ENCODE peak calls at places on chromosomes 2 and 18, in nine cellular contexts. One of them, this sample, is unnamed.

GRCh38 chr2:201152999-201153398 is 29.9 kb upstream of the CASP10 start:
- DNase-seq in HCT116: no peak
- DNase-seq in mammary epithelial cell: no peak
- DNase-seq in fibroblast of lung: no peak
- DNase-seq in HepG2: no peak
- DNase-seq in H1: no peak
- DNase-seq in endothelial cell of umbilical vein: no peak
- DNase-seq in PC-3: no peak
- DNase-seq in neural progenitor cell: no peak
- DNase-seq in this sample: no peak

GRCh38 chr2:98399112-98399511 is 45.5 kb upstream of the INPP4A start:
- DNase-seq in HepG2: no peak
- DNase-seq in fibroblast of lung: no peak
- DNase-seq in H1: no peak
- DNase-seq in PC-3: no peak
- DNase-seq in mammary epithelial cell: no peak
- DNase-seq in HCT116: no peak
- DNase-seq in endothelial cell of umbilical vein: no peak
- DNase-seq in neural progenitor cell: no peak
- DNase-seq in this sample: no peak

GRCh38 chr18:48796491-48797205 is 154.1 kb downstream of the SMAD7 start:
- DNase-seq in endothelial cell of umbilical vein: no peak
- DNase-seq in neural progenitor cell: no peak
- DNase-seq in HepG2: no peak
- DNase-seq in H1: no peak
- DNase-seq in PC-3: no peak
- DNase-seq in fibroblast of lung: no peak
- DNase-seq in mammary epithelial cell: no peak
- DNase-seq in HCT116: no peak
- DNase-seq in this sample: no peak

GRCh38 chr2:1740714-1741584 is 3.4 kb downstream of the PXDN start:
- DNase-seq in HepG2: no peak
- DNase-seq in PC-3: no peak
- DNase-seq in neural progenitor cell: no peak
- DNase-seq in fibroblast of lung: no peak
- DNase-seq in HCT116: no peak
- DNase-seq in mammary epithelial cell: no peak
- DNase-seq in H1: no peak
- DNase-seq in endothelial cell of umbilical vein: no peak
- DNase-seq in this sample: peak; percentile 61

GRCh38 chr2:21822505-21822904 is 698.7 kb downstream of the TDRD15 start:
- DNase-seq in PC-3: no peak
- DNase-seq in endothelial cell of umbilical vein: no peak
- DNase-seq in HCT116: no peak
- DNase-seq in fibroblast of lung: no peak
- DNase-seq in H1: no peak
- DNase-seq in HepG2: no peak
- DNase-seq in mammary epithelial cell: no peak
- DNase-seq in neural progenitor cell: no peak
- DNase-seq in this sample: no peak

GRCh38 chr18:56083097-56083865 is 495.3 kb upstream of the TCF4 start:
- DNase-seq in HepG2: no peak
- DNase-seq in endothelial cell of umbilical vein: peak; percentile 99
- DNase-seq in HCT116: no peak
- DNase-seq in neural progenitor cell: peak; percentile 15
- DNase-seq in H1: no peak
- DNase-seq in PC-3: no peak
- DNase-seq in fibroblast of lung: peak; percentile 93
- DNase-seq in mammary epithelial cell: no peak
- DNase-seq in this sample: peak; percentile 60

GRCh38 chr2:172087780-172088244 is 2.5 kb downstream of the DLX1 start:
- DNase-seq in HCT116: no peak
- DNase-seq in endothelial cell of umbilical vein: no peak
- DNase-seq in H1: no peak
- DNase-seq in neural progenitor cell: peak; percentile 66
- DNase-seq in PC-3: no peak
- DNase-seq in HepG2: no peak
- DNase-seq in mammary epithelial cell: no peak
- DNase-seq in fibroblast of lung: no peak
- DNase-seq in this sample: no peak

GRCh38 chr2:233486778-233487552 is 79.6 kb downstream of the USP40 start:
- DNase-seq in neural progenitor cell: no peak
- DNase-seq in fibroblast of lung: peak; percentile 67
- DNase-seq in PC-3: peak; percentile 94
- DNase-seq in mammary epithelial cell: peak; percentile 90
- DNase-seq in HCT116: no peak
- DNase-seq in endothelial cell of umbilical vein: peak; percentile 90
- DNase-seq in HepG2: peak; percentile 57
- DNase-seq in H1: no peak
- DNase-seq in this sample: peak; percentile 51

GRCh38 chr2:105280281-105280680 is 38.7 kb downstream of the GPR45 start:
- DNase-seq in neural progenitor cell: no peak
- DNase-seq in PC-3: no peak
- DNase-seq in H1: no peak
- DNase-seq in HCT116: no peak
- DNase-seq in fibroblast of lung: no peak
- DNase-seq in mammary epithelial cell: no peak
- DNase-seq in HepG2: no peak
- DNase-seq in endothelial cell of umbilical vein: no peak
- DNase-seq in this sample: no peak

GRCh38 chr2:42877532-42877931 is 85.1 kb upstream of the HAAO start:
- DNase-seq in endothelial cell of umbilical vein: no peak
- DNase-seq in neural progenitor cell: no peak
- DNase-seq in PC-3: no peak
- DNase-seq in fibroblast of lung: no peak
- DNase-seq in mammary epithelial cell: no peak
- DNase-seq in HCT116: no peak
- DNase-seq in HepG2: no peak
- DNase-seq in H1: no peak
- DNase-seq in this sample: no peak

GRCh38 chr2:241878007-241878970 is 8.8 kb downstream of the RTP5 start:
- DNase-seq in HCT116: no peak
- DNase-seq in HepG2: peak; percentile 58
- DNase-seq in H1: peak; percentile 25
- DNase-seq in PC-3: peak; percentile 81
- DNase-seq in fibroblast of lung: peak; percentile 70
- DNase-seq in neural progenitor cell: peak; percentile 81
- DNase-seq in mammary epithelial cell: peak; percentile 41
- DNase-seq in endothelial cell of umbilical vein: peak; percentile 49
- DNase-seq in this sample: peak; percentile 89

GRCh38 chr18:54679318-54680149 is 88.5 kb downstream of the DYNAP start:
- DNase-seq in HepG2: peak; percentile 25
- DNase-seq in H1: no peak
- DNase-seq in PC-3: peak; percentile 88
- DNase-seq in mammary epithelial cell: peak; percentile 64
- DNase-seq in neural progenitor cell: peak; percentile 49
- DNase-seq in endothelial cell of umbilical vein: peak; percentile 79
- DNase-seq in fibroblast of lung: peak; percentile 91
- DNase-seq in HCT116: peak; percentile 62
- DNase-seq in this sample: no peak

GRCh38 chr18:63892544-63892943 is 5.0 kb downstream of the SERPINB2 start:
- DNase-seq in HepG2: no peak
- DNase-seq in PC-3: no peak
- DNase-seq in endothelial cell of umbilical vein: no peak
- DNase-seq in mammary epithelial cell: no peak
- DNase-seq in fibroblast of lung: no peak
- DNase-seq in neural progenitor cell: no peak
- DNase-seq in H1: no peak
- DNase-seq in HCT116: no peak
- DNase-seq in this sample: no peak

GRCh38 chr18:79681484-79682387 is 2.1 kb downstream of the CTDP1 start:
- DNase-seq in neural progenitor cell: no peak
- DNase-seq in mammary epithelial cell: peak; percentile 32
- DNase-seq in endothelial cell of umbilical vein: no peak
- DNase-seq in H1: no peak
- DNase-seq in PC-3: peak; percentile 15
- DNase-seq in HepG2: no peak
- DNase-seq in fibroblast of lung: no peak
- DNase-seq in HCT116: no peak
- DNase-seq in this sample: no peak

GRCh38 chr18:31373641-31374040 is 2.9 kb upstream of the DSG4 start:
- DNase-seq in HepG2: peak; percentile 67
- DNase-seq in endothelial cell of umbilical vein: no peak
- DNase-seq in mammary epithelial cell: no peak
- DNase-seq in neural progenitor cell: no peak
- DNase-seq in PC-3: no peak
- DNase-seq in fibroblast of lung: no peak
- DNase-seq in H1: no peak
- DNase-seq in HCT116: no peak
- DNase-seq in this sample: no peak

GRCh38 chr18:75141734-75142133 is 67.2 kb downstream of the PTGR3 start:
- DNase-seq in fibroblast of lung: no peak
- DNase-seq in HCT116: no peak
- DNase-seq in HepG2: no peak
- DNase-seq in PC-3: no peak
- DNase-seq in neural progenitor cell: no peak
- DNase-seq in H1: no peak
- DNase-seq in endothelial cell of umbilical vein: no peak
- DNase-seq in mammary epithelial cell: no peak
- DNase-seq in this sample: no peak

GRCh38 chr2:18167871-18168270 is 289.4 kb downstream of the KCNS3 start:
- DNase-seq in mammary epithelial cell: no peak
- DNase-seq in H1: no peak
- DNase-seq in endothelial cell of umbilical vein: no peak
- DNase-seq in fibroblast of lung: no peak
- DNase-seq in PC-3: peak; percentile 41
- DNase-seq in HepG2: no peak
- DNase-seq in HCT116: no peak
- DNase-seq in neural progenitor cell: no peak
- DNase-seq in this sample: no peak

GRCh38 chr2:157990173-157990572 is 111.5 kb upstream of the UPP2 start:
- DNase-seq in neural progenitor cell: peak; percentile 68
- DNase-seq in mammary epithelial cell: no peak
- DNase-seq in endothelial cell of umbilical vein: no peak
- DNase-seq in HCT116: no peak
- DNase-seq in fibroblast of lung: no peak
- DNase-seq in H1: no peak
- DNase-seq in HepG2: no peak
- DNase-seq in PC-3: no peak
- DNase-seq in this sample: no peak

GRCh38 chr2:55163258-55163657 is 68.8 kb downstream of the CLHC1 start:
- DNase-seq in HCT116: no peak
- DNase-seq in HepG2: no peak
- DNase-seq in mammary epithelial cell: no peak
- DNase-seq in neural progenitor cell: no peak
- DNase-seq in H1: no peak
- DNase-seq in fibroblast of lung: peak; percentile 32
- DNase-seq in endothelial cell of umbilical vein: peak; percentile 52
- DNase-seq in PC-3: no peak
- DNase-seq in this sample: peak; percentile 72

GRCh38 chr2:51120754-51121280 is 88.9 kb upstream of the NRXN1 start:
- DNase-seq in neural progenitor cell: no peak
- DNase-seq in HepG2: no peak
- DNase-seq in H1: no peak
- DNase-seq in PC-3: peak; percentile 19
- DNase-seq in fibroblast of lung: no peak
- DNase-seq in endothelial cell of umbilical vein: no peak
- DNase-seq in mammary epithelial cell: peak; percentile 3
- DNase-seq in HCT116: no peak
- DNase-seq in this sample: no peak
- TF ChIP-seq CTCF in neural progenitor cell: no peak
- TF ChIP-seq CTCF in HepG2: no peak
- TF ChIP-seq CTCF in H1: no peak
- TF ChIP-seq CTCF in PC-3: no peak
- TF ChIP-seq CTCF in fibroblast of lung: no peak
- TF ChIP-seq CTCF in endothelial cell of umbilical vein: no peak
- TF ChIP-seq CTCF in mammary epithelial cell: no peak
- TF ChIP-seq CTCF in HCT116: no peak
- TF ChIP-seq CTCF in this sample: no peak

DNA sequence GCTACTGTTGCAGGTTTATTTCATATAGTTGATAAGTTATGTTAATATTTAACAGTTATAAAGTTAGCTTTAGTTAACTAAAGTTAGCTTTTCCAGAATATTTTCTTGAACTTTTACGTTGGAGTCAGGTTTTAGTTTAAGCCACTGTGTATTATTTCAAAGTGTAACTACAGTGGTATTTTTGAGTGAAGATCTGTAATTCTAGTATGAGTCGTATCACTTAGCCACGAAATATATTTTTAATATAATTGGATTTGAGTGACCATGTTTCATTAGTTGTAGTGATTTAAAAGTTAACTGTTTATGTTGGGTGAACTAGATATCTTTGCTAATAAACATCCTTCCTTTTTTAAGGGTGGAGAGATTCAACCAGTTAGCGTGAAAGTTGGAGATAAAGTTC is 2.5 kb downstream of the HSPE1 start:
- DNase-seq in endothelial cell of umbilical vein: no peak
- DNase-seq in H1: no peak
- DNase-seq in PC-3: no peak
- DNase-seq in HepG2: no peak
- DNase-seq in fibroblast of lung: no peak
- DNase-seq in HCT116: no peak
- DNase-seq in mammary epithelial cell: no peak
- DNase-seq in neural progenitor cell: no peak
- DNase-seq in this sample: no peak
- H3K4me3 ChIP-seq in endothelial cell of umbilical vein: no peak overlapping the region
- H3K4me3 ChIP-seq in H1: no peak overlapping the region
- H3K4me3 ChIP-seq in PC-3: peak overlapping the region; percentile 89
- H3K4me3 ChIP-seq in HepG2: peak overlapping the region; percentile 87
- H3K4me3 ChIP-seq in fibroblast of lung: no peak overlapping the region
- H3K4me3 ChIP-seq in HCT116: no peak overlapping the region
- H3K4me3 ChIP-seq in mammary epithelial cell: no peak overlapping the region
- H3K4me3 ChIP-seq in neural progenitor cell: peak overlapping the region; percentile 75
- H3K4me3 ChIP-seq in this sample: peak overlapping the region; percentile 75

GRCh38 chr18:64991102-64991501 is 759.7 kb upstream of the CDH7 start:
- DNase-seq in mammary epithelial cell: no peak
- DNase-seq in fibroblast of lung: no peak
- DNase-seq in PC-3: peak; percentile 6
- DNase-seq in HepG2: no peak
- DNase-seq in endothelial cell of umbilical vein: no peak
- DNase-seq in H1: no peak
- DNase-seq in neural progenitor cell: no peak
- DNase-seq in HCT116: no peak
- DNase-seq in this sample: no peak

GRCh38 chr18:64993695-64994094 is 757.1 kb upstream of the CDH7 start:
- DNase-seq in HepG2: no peak
- DNase-seq in PC-3: no peak
- DNase-seq in fibroblast of lung: no peak
- DNase-seq in mammary epithelial cell: no peak
- DNase-seq in endothelial cell of umbilical vein: no peak
- DNase-seq in HCT116: no peak
- DNase-seq in H1: no peak
- DNase-seq in neural progenitor cell: no peak
- DNase-seq in this sample: no peak

GRCh38 chr18:64992654-64993053 is 758.2 kb upstream of the CDH7 start:
- DNase-seq in endothelial cell of umbilical vein: no peak
- DNase-seq in HepG2: no peak
- DNase-seq in mammary epithelial cell: no peak
- DNase-seq in H1: no peak
- DNase-seq in neural progenitor cell: no peak
- DNase-seq in HCT116: no peak
- DNase-seq in fibroblast of lung: no peak
- DNase-seq in PC-3: no peak
- DNase-seq in this sample: no peak

GRCh38 chr18:64994370-64994769 is 756.4 kb upstream of the CDH7 start:
- DNase-seq in neural progenitor cell: no peak
- DNase-seq in endothelial cell of umbilical vein: no peak
- DNase-seq in HCT116: no peak
- DNase-seq in HepG2: no peak
- DNase-seq in fibroblast of lung: no peak
- DNase-seq in mammary epithelial cell: no peak
- DNase-seq in PC-3: no peak
- DNase-seq in H1: no peak
- DNase-seq in this sample: no peak
- H3K9ac ChIP-seq in neural progenitor cell: no peak overlapping the region
- H3K9ac ChIP-seq in endothelial cell of umbilical vein: no peak overlapping the region
- H3K9ac ChIP-seq in HCT116: no peak overlapping the region
- H3K9ac ChIP-seq in HepG2: no peak overlapping the region
- H3K9ac ChIP-seq in fibroblast of lung: no peak overlapping the region
- H3K9ac ChIP-seq in mammary epithelial cell: no peak overlapping the region
- H3K9ac ChIP-seq in PC-3: no peak overlapping the region
- H3K9ac ChIP-seq in H1: no peak overlapping the region
- H3K9ac ChIP-seq in this sample: no peak overlapping the region

GRCh38 chr2:11738589-11739436 is 7.6 kb upstream of the LPIN1 start:
- DNase-seq in fibroblast of lung: peak; percentile 95
- DNase-seq in HCT116: peak; percentile 39
- DNase-seq in endothelial cell of umbilical vein: peak; percentile 52
- DNase-seq in HepG2: peak; percentile 75
- DNase-seq in mammary epithelial cell: peak; percentile 37
- DNase-seq in PC-3: peak; percentile 71
- DNase-seq in H1: no peak
- DNase-seq in neural progenitor cell: peak; percentile 79
- DNase-seq in this sample: peak; percentile 74
- TF ChIP-seq CTCF in fibroblast of lung: peak; percentile 73
- TF ChIP-seq CTCF in HCT116: no peak
- TF ChIP-seq CTCF in endothelial cell of umbilical vein: peak; percentile 71
- TF ChIP-seq CTCF in HepG2: peak; percentile 92
- TF ChIP-seq CTCF in mammary epithelial cell: peak; percentile 59
- TF ChIP-seq CTCF in PC-3: peak; percentile 66
- TF ChIP-seq CTCF in H1: peak; percentile 75
- TF ChIP-seq CTCF in neural progenitor cell: peak; percentile 60
- TF ChIP-seq CTCF in this sample: peak; percentile 41

This sample was measured in kidney.